ENCODE peak calls at places on chromosome 20, in six cellular contexts. One of them, this sample, is unnamed.
A peak's percentile ranks its signal among the peaks of the same experiment; 100 is the strongest.

GRCh38 chr20:11791316-11792228 is 126.1 kb upstream of the BTBD3 start:
- DNase-seq in cardiac muscle cell: no peak
- DNase-seq in GM10248: no peak
- DNase-seq in upper lobe of right lung: no peak
- DNase-seq in GM12865: no peak
- DNase-seq in HL-60: no peak
- DNase-seq in this sample: no peak

GRCh38 chr20:56373942-56374341 is 15.2 kb downstream of the FAM210B start:
- DNase-seq in HL-60: peak; percentile 93
- DNase-seq in GM12865: peak; percentile 20
- DNase-seq in cardiac muscle cell: peak; percentile 97
- DNase-seq in upper lobe of right lung: no peak
- DNase-seq in GM10248: no peak
- DNase-seq in this sample: no peak

GRCh38 chr20:62168061-62168460 is 14.8 kb upstream of the MTG2 start:
- DNase-seq in GM12865: no peak
- DNase-seq in GM10248: no peak
- DNase-seq in cardiac muscle cell: no peak
- DNase-seq in upper lobe of right lung: no peak
- DNase-seq in HL-60: no peak
- DNase-seq in this sample: no peak

GRCh38 chr20:49909499-49910339 is 5.6 kb downstream of the SPATA2 start:
- DNase-seq in GM12865: no peak
- DNase-seq in HL-60: no peak
- DNase-seq in GM10248: no peak
- DNase-seq in upper lobe of right lung: peak; percentile 44
- DNase-seq in cardiac muscle cell: no peak
- DNase-seq in this sample: no peak

GRCh38 chr20:23419995-23420901 is 1.0 kb downstream of the NAPB start:
- DNase-seq in cardiac muscle cell: peak; percentile 65
- DNase-seq in HL-60: peak; percentile 30
- DNase-seq in GM10248: peak; percentile 60
- DNase-seq in GM12865: peak; percentile 42
- DNase-seq in upper lobe of right lung: peak; percentile 81
- DNase-seq in this sample: no peak

GRCh38 chr20:44836596-44837120 is 26.3 kb upstream of the RIMS4 start:
- DNase-seq in GM12865: no peak
- DNase-seq in upper lobe of right lung: no peak
- DNase-seq in HL-60: no peak
- DNase-seq in GM10248: no peak
- DNase-seq in cardiac muscle cell: no peak
- DNase-seq in this sample: no peak

GRCh38 chr20:38548356-38549083 is 32.5 kb upstream of the ADIG start:
- DNase-seq in cardiac muscle cell: no peak
- DNase-seq in upper lobe of right lung: no peak
- DNase-seq in GM10248: no peak
- DNase-seq in HL-60: no peak
- DNase-seq in GM12865: no peak
- DNase-seq in this sample: no peak

GRCh38 chr20:16601019-16601418 is 27.8 kb upstream of the KIF16B start:
- DNase-seq in GM12865: no peak
- DNase-seq in upper lobe of right lung: no peak
- DNase-seq in cardiac muscle cell: peak; percentile 62
- DNase-seq in GM10248: no peak
- DNase-seq in HL-60: no peak
- DNase-seq in this sample: no peak

GRCh38 chr20:15642099-15642498 is 931.1 kb downstream of the KIF16B start:
- DNase-seq in upper lobe of right lung: no peak
- DNase-seq in cardiac muscle cell: no peak
- DNase-seq in GM12865: no peak
- DNase-seq in GM10248: no peak
- DNase-seq in HL-60: no peak
- DNase-seq in this sample: no peak

GRCh38 chr20:62209850-62210495 is 10.1 kb downstream of the HRH3 start:
- DNase-seq in GM12865: no peak
- DNase-seq in GM10248: no peak
- DNase-seq in cardiac muscle cell: no peak
- DNase-seq in HL-60: no peak
- DNase-seq in upper lobe of right lung: no peak
- DNase-seq in this sample: no peak

GRCh38 chr20:63082308-63082938 is 75.7 kb upstream of the BHLHE23 start:
- DNase-seq in cardiac muscle cell: peak; percentile 47
- DNase-seq in upper lobe of right lung: peak; percentile 66
- DNase-seq in GM10248: peak; percentile 79
- DNase-seq in GM12865: no peak
- DNase-seq in HL-60: peak; percentile 16
- DNase-seq in this sample: no peak

GRCh38 chr20:21571841-21572690 is 58.2 kb upstream of the NKX2-2 start:
- DNase-seq in HL-60: no peak
- DNase-seq in GM12865: peak; percentile 13
- DNase-seq in GM10248: peak; percentile 34
- DNase-seq in upper lobe of right lung: no peak
- DNase-seq in cardiac muscle cell: peak; percentile 6
- DNase-seq in this sample: no peak

GRCh38 chr20:38350879-38351775 is 4.8 kb downstream of the LBP start:
- DNase-seq in GM10248: no peak
- DNase-seq in GM12865: no peak
- DNase-seq in upper lobe of right lung: no peak
- DNase-seq in cardiac muscle cell: peak; percentile 7
- DNase-seq in HL-60: no peak
- DNase-seq in this sample: no peak

GRCh38 chr20:56924976-56925695 is 296.0 kb downstream of the TFAP2C start:
- DNase-seq in GM10248: no peak
- DNase-seq in cardiac muscle cell: no peak
- DNase-seq in GM12865: no peak
- DNase-seq in upper lobe of right lung: no peak
- DNase-seq in HL-60: no peak
- DNase-seq in this sample: no peak

GRCh38 chr20:11891081-11891826 is 26.4 kb upstream of the BTBD3 start:
- DNase-seq in GM10248: peak; percentile 29
- DNase-seq in GM12865: no peak
- DNase-seq in cardiac muscle cell: peak; percentile 39
- DNase-seq in HL-60: peak; percentile 53
- DNase-seq in upper lobe of right lung: peak; percentile 83
- DNase-seq in this sample: no peak

GRCh38 chr20:23049201-23049932 is at the start of gene THBD:
- DNase-seq in GM12865: no peak
- DNase-seq in HL-60: peak; percentile 55
- DNase-seq in upper lobe of right lung: peak; percentile 88
- DNase-seq in GM10248: no peak
- DNase-seq in cardiac muscle cell: peak; percentile 55
- DNase-seq in this sample: no peak

GRCh38 chr20:58078741-58079522 is 149.5 kb downstream of the ANKRD60 start:
- DNase-seq in HL-60: no peak
- DNase-seq in GM12865: no peak
- DNase-seq in cardiac muscle cell: peak; percentile 84
- DNase-seq in GM10248: no peak
- DNase-seq in upper lobe of right lung: no peak
- DNase-seq in this sample: no peak

GRCh38 chr20:24990810-24991252 is 1.7 kb downstream of the APMAP start:
- DNase-seq in upper lobe of right lung: no peak
- DNase-seq in GM10248: no peak
- DNase-seq in HL-60: no peak
- DNase-seq in GM12865: no peak
- DNase-seq in cardiac muscle cell: no peak
- DNase-seq in this sample: no peak

GRCh38 chr20:24994186-24994465 is 1.6 kb upstream of the APMAP start:
- DNase-seq in GM10248: no peak
- DNase-seq in HL-60: no peak
- DNase-seq in cardiac muscle cell: no peak
- DNase-seq in GM12865: no peak
- DNase-seq in upper lobe of right lung: no peak
- DNase-seq in this sample: no peak

GRCh38 chr20:24991897-24992419 is 593 bp downstream of the APMAP start:
- DNase-seq in cardiac muscle cell: peak; percentile 20
- DNase-seq in GM10248: no peak
- DNase-seq in upper lobe of right lung: peak; percentile 74
- DNase-seq in GM12865: no peak
- DNase-seq in HL-60: no peak
- DNase-seq in this sample: no peak

GRCh38 chr20:24993337-24994185 is 1.0 kb upstream of the APMAP start:
- DNase-seq in upper lobe of right lung: no peak
- DNase-seq in cardiac muscle cell: peak; percentile 67
- DNase-seq in HL-60: no peak
- DNase-seq in GM10248: no peak
- DNase-seq in GM12865: no peak
- DNase-seq in this sample: no peak

GRCh38 chr20:24992420-24993205 is at the start of gene APMAP:
- DNase-seq in GM12865: peak; percentile 96
- DNase-seq in GM10248: peak; percentile 98
- DNase-seq in cardiac muscle cell: peak; percentile 94
- DNase-seq in upper lobe of right lung: peak; percentile 98
- DNase-seq in HL-60: peak; percentile 93
- DNase-seq in this sample: peak; percentile 55
- TF ChIP-seq CTCF in GM12865: no peak
- TF ChIP-seq CTCF in GM10248: no peak
- TF ChIP-seq CTCF in cardiac muscle cell: no peak
- TF ChIP-seq CTCF in upper lobe of right lung: no peak
- TF ChIP-seq CTCF in HL-60: no peak
- TF ChIP-seq CTCF in this sample: no peak

GRCh38 chr20:3661060-3661820 is 2.0 kb downstream of the GFRA4 start:
- DNase-seq in GM10248: no peak
- DNase-seq in HL-60: no peak
- DNase-seq in upper lobe of right lung: peak; percentile 61
- DNase-seq in GM12865: no peak
- DNase-seq in cardiac muscle cell: no peak
- DNase-seq in this sample: no peak

GRCh38 chr20:3660262-3661059 is 2.7 kb downstream of the GFRA4 start:
- DNase-seq in GM10248: no peak
- DNase-seq in GM12865: no peak
- DNase-seq in upper lobe of right lung: peak; percentile 54
- DNase-seq in cardiac muscle cell: no peak
- DNase-seq in HL-60: no peak
- DNase-seq in this sample: no peak

GRCh38 chr20:3658019-3658707 is 5.0 kb downstream of the GFRA4 start:
- DNase-seq in GM10248: no peak
- DNase-seq in upper lobe of right lung: no peak
- DNase-seq in cardiac muscle cell: no peak
- DNase-seq in HL-60: no peak
- DNase-seq in GM12865: no peak
- DNase-seq in this sample: no peak

GRCh38 chr20:3658708-3659491 is 4.3 kb downstream of the GFRA4 start:
- DNase-seq in upper lobe of right lung: no peak
- DNase-seq in GM10248: peak; percentile 88
- DNase-seq in cardiac muscle cell: no peak
- DNase-seq in HL-60: peak; percentile 22
- DNase-seq in GM12865: peak; percentile 90
- DNase-seq in this sample: no peak

GRCh38 chr20:3659492-3660261 is 3.5 kb downstream of the GFRA4 start:
- DNase-seq in GM10248: no peak
- DNase-seq in GM12865: peak; percentile 27
- DNase-seq in HL-60: no peak
- DNase-seq in upper lobe of right lung: peak; percentile 63
- DNase-seq in cardiac muscle cell: no peak
- DNase-seq in this sample: no peak
- TF ChIP-seq CTCF in GM10248: no peak
- TF ChIP-seq CTCF in GM12865: peak; percentile 17
- TF ChIP-seq CTCF in HL-60: no peak
- TF ChIP-seq CTCF in upper lobe of right lung: no peak
- TF ChIP-seq CTCF in cardiac muscle cell: no peak
- TF ChIP-seq CTCF in this sample: no peak

GRCh38 chr20:34579936-34580587 is 21.5 kb downstream of the MAP1LC3A start:
- DNase-seq in upper lobe of right lung: no peak
- DNase-seq in HL-60: no peak
- DNase-seq in GM10248: peak; percentile 53
- DNase-seq in cardiac muscle cell: no peak
- DNase-seq in GM12865: peak; percentile 78
- DNase-seq in this sample: no peak

GRCh38 chr20:34578521-34579147 is 20.1 kb downstream of the MAP1LC3A start:
- DNase-seq in upper lobe of right lung: no peak
- DNase-seq in HL-60: no peak
- DNase-seq in GM12865: no peak
- DNase-seq in GM10248: no peak
- DNase-seq in cardiac muscle cell: peak; percentile 21
- DNase-seq in this sample: no peak

GRCh38 chr20:34578040-34578439 is 19.5 kb downstream of the MAP1LC3A start:
- DNase-seq in GM12865: no peak
- DNase-seq in upper lobe of right lung: no peak
- DNase-seq in GM10248: no peak
- DNase-seq in cardiac muscle cell: peak; percentile 80
- DNase-seq in HL-60: peak; percentile 10
- DNase-seq in this sample: no peak

GRCh38 chr20:34580588-34580940 is 22.0 kb downstream of the MAP1LC3A start:
- DNase-seq in GM12865: no peak
- DNase-seq in cardiac muscle cell: no peak
- DNase-seq in upper lobe of right lung: no peak
- DNase-seq in GM10248: no peak
- DNase-seq in HL-60: no peak
- DNase-seq in this sample: no peak

DNA sequence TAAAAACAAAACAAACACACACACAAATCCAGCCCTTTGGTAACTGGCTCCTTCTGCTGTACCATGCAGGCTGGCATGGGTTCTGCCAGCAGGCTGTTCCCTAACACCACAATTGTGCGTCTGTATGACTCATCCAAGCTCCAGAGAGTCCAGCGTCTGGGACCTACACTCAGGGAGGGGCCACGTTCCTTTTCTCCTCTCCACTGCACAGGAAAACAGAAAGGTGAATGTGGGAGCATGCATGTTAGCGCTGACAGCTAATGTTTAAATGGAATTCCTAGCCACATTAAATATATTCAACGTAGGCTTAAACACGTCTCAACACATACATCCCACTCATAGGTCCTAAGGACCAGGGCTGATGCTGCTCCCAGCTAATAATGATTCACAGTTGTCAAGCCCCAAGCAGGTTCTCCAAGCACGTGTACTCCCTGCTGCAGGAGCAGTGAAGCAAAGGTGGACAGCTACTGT is 20.7 kb downstream of the MAP1LC3A start:
- DNase-seq in GM10248: no peak
- DNase-seq in GM12865: no peak
- DNase-seq in upper lobe of right lung: no peak
- DNase-seq in cardiac muscle cell: peak; percentile 84
- DNase-seq in HL-60: peak; percentile 21
- DNase-seq in this sample: no peak
- TF ChIP-seq CTCF in GM10248: no peak
- TF ChIP-seq CTCF in GM12865: no peak
- TF ChIP-seq CTCF in upper lobe of right lung: peak; percentile 38
- TF ChIP-seq CTCF in cardiac muscle cell: peak; percentile 80
- TF ChIP-seq CTCF in HL-60: peak; percentile 18
- TF ChIP-seq CTCF in this sample: peak; percentile 43

GRCh38 chr20:43543138-43543537 is 15.7 kb upstream of the SGK2 start:
- DNase-seq in HL-60: no peak
- DNase-seq in cardiac muscle cell: no peak
- DNase-seq in GM12865: peak; percentile 14
- DNase-seq in GM10248: no peak
- DNase-seq in upper lobe of right lung: peak; percentile 27
- DNase-seq in this sample: no peak

GRCh38 chr20:43544501-43544900 is 14.3 kb upstream of the SGK2 start:
- DNase-seq in HL-60: no peak
- DNase-seq in GM12865: no peak
- DNase-seq in GM10248: no peak
- DNase-seq in upper lobe of right lung: peak; percentile 16
- DNase-seq in cardiac muscle cell: no peak
- DNase-seq in this sample: no peak

GRCh38 chr20:43548273-43548880 is 10.4 kb upstream of the SGK2 start:
- DNase-seq in GM10248: no peak
- DNase-seq in cardiac muscle cell: no peak
- DNase-seq in GM12865: no peak
- DNase-seq in HL-60: no peak
- DNase-seq in upper lobe of right lung: no peak
- DNase-seq in this sample: no peak

GRCh38 chr20:43542674-43543073 is 16.2 kb upstream of the SGK2 start:
- DNase-seq in HL-60: no peak
- DNase-seq in GM10248: no peak
- DNase-seq in cardiac muscle cell: no peak
- DNase-seq in upper lobe of right lung: no peak
- DNase-seq in GM12865: no peak
- DNase-seq in this sample: no peak

GRCh38 chr20:43545837-43546578 is 12.8 kb upstream of the SGK2 start:
- DNase-seq in upper lobe of right lung: peak; percentile 9
- DNase-seq in cardiac muscle cell: no peak
- DNase-seq in GM10248: no peak
- DNase-seq in GM12865: no peak
- DNase-seq in HL-60: no peak
- DNase-seq in this sample: no peak
- TF ChIP-seq CTCF in upper lobe of right lung: no peak
- TF ChIP-seq CTCF in cardiac muscle cell: no peak
- TF ChIP-seq CTCF in GM10248: no peak
- TF ChIP-seq CTCF in GM12865: no peak
- TF ChIP-seq CTCF in HL-60: no peak
- TF ChIP-seq CTCF in this sample: no peak

This sample was measured in D721Med.